ENCODE peak calls at places on chromosomes 6 and 20, in nine cellular contexts. T is activated CD4-positive, alpha-beta T cell treated with anti-CD3 and anti-CD28 coated beads for 36 hours; H is activated naive CD8-positive, alpha-beta T cell treated with anti-CD3 and anti-CD28 coated beads, Interleukin-2, amount 50 U/mL, for 24 hours; D is natural killer cell treated with Interleukin-12 subunit alpha and Interleukin-12 subunit beta and Interleukin-15 and Interleukin-18, amount 100 ng/mL, for 72 hours; A is left lobe of liver; Y is central memory CD8-positive, alpha-beta T cell; F is activated CD8-positive, alpha-beta T cell treated with anti-CD3 and anti-CD28 coated beads for 36 hours; L is RWPE2; Q is Right ventricle myocardium superior. W is an unnamed sample.

GRCh38 chr6:31896856-31897611 is 464 bp downstream of the EHMT2 start:
- ATAC-seq in Y (no peak), Q (no peak), L (no peak), H (no peak), A (no peak), T (no peak), F (no peak), D (peak), W (peak)

GRCh38 chr6:5590187-5590586 is 328.9 kb downstream of the FARS2 start:
- ATAC-seq in D (no peak), H (no peak), A (no peak), Y (no peak), Q (peak), L (no peak), F (no peak), T (no peak), W (no peak)

GRCh38 chr6:164345340-164345739 is 930.8 kb downstream of the QKI start:
- ATAC-seq in Q (peak), Y (no peak), H (no peak), L (no peak), D (no peak), F (no peak), A (no peak), T (no peak), W (no peak)

GRCh38 chr20:49501917-49502316 is 19.4 kb upstream of the KCNB1 start:
- ATAC-seq in Q (peak), H (no peak), A (peak), D (no peak), F (peak), L (peak), Y (no peak), T (no peak), W (no peak)

GRCh38 chr6:109059148-109059547 is 35.5 kb downstream of the SESN1 start:
- ATAC-seq in H (no peak), T (no peak), D (no peak), L (peak), A (peak), F (no peak), Q (peak), Y (no peak), W (no peak)

GRCh38 chr6:15473741-15474161 is 189.1 kb downstream of the DTNBP1 start:
- ATAC-seq in A (peak), D (no peak), H (no peak), Y (no peak), L (peak), Q (peak), F (no peak), T (no peak), W (no peak)

GRCh38 chr6:392441-393390 is 1.2 kb downstream of the IRF4 start:
- ATAC-seq in H (no peak), T (no peak), F (no peak), A (no peak), Q (peak), L (peak), Y (peak), D (peak), W (no peak)

GRCh38 chr6:141988954-141989705 is 143.6 kb upstream of the GJE1 start:
- ATAC-seq in L (peak), Y (peak), T (peak), Q (no peak), A (peak), F (peak), H (no peak), D (no peak), W (peak)

W was measured in activated T-helper 17 cell treated with anti-CD3 and anti-CD28 coated beads, Interleukin-2, amount 50 U/mL, for 72 hours.